ENCODE peak calls at places on chromosomes 6 and 20, in ten cellular contexts. J is prostate gland, N is A549, E is thyroid gland, G is transverse colon, A is GM12878, W is tibial nerve, S is ovary, T is spleen, M is stomach. X is an unnamed sample.

GRCh38 chr6:15616266-15616665 is 46.6 kb downstream of the DTNBP1 start:
- DNase-seq in N (no peak), A (no peak), S (no peak), W (no peak), E (peak), J (no peak), T (no peak), M (no peak), G (no peak), X (no peak)

GRCh38 chr6:107479089-107479690 is 10.7 kb upstream of the SOBP start:
- DNase-seq in A (no peak), M (no peak), G (no peak), T (no peak), S (no peak), N (no peak), J (no peak), W (no peak), E (no peak), X (no peak)

GRCh38 chr6:78962458-78962857 is 95.1 kb downstream of the IRAK1BP1 start:
- DNase-seq in S (no peak), N (no peak), J (no peak), T (no peak), M (no peak), E (no peak), G (no peak), A (no peak), W (no peak), X (no peak)

GRCh38 chr6:158321960-158322359 is 9.7 kb downstream of the TULP4 start:
- DNase-seq in N (no peak), E (no peak), A (no peak), J (no peak), T (no peak), W (no peak), S (no peak), M (no peak), G (no peak), X (no peak)

GRCh38 chr6:22716721-22717120 is 147.4 kb downstream of the HDGFL1 start:
- DNase-seq in G (peak), M (no peak), J (no peak), W (no peak), T (no peak), E (no peak), S (no peak), A (no peak), N (no peak), X (no peak)

GRCh38 chr20:37393196-37393862 is 47.4 kb downstream of the SRC start:
- DNase-seq in T (peak), N (no peak), A (no peak), J (no peak), G (no peak), E (no peak), S (no peak), M (no peak), W (no peak), X (no peak)

GRCh38 chr20:47691632-47692031 is 93.6 kb downstream of the SULF2 start:
- DNase-seq in G (no peak), J (no peak), W (no peak), T (no peak), E (no peak), N (no peak), A (no peak), S (no peak), M (no peak), X (no peak)

GRCh38 chr20:2688041-2688591 is 4.5 kb upstream of the EBF4 start:
- DNase-seq in A (no peak), W (no peak), E (peak), J (no peak), S (peak), N (no peak), G (peak), T (peak), M (peak), X (peak)

GRCh38 chr6:89580997-89581666 is 57.4 kb downstream of the LYRM2 start:
- DNase-seq in J (no peak), G (no peak), N (no peak), E (no peak), A (no peak), T (no peak), M (no peak), W (no peak), S (no peak), X (no peak)

GRCh38 chr6:130810307-130811030 is 16.7 kb upstream of the SMLR1 start:
- DNase-seq in E (no peak), A (no peak), G (no peak), J (no peak), W (no peak), N (no peak), M (no peak), T (no peak), S (no peak), X (no peak)

GRCh38 chr20:8443464-8444072 is 311.5 kb downstream of the PLCB1 start:
- DNase-seq in N (no peak), W (no peak), G (no peak), M (no peak), A (no peak), J (no peak), S (no peak), E (no peak), T (no peak), X (no peak)

GRCh38 chr6:136647363-136647763 is 97.1 kb upstream of the MAP7 start:
- DNase-seq in M (peak), G (no peak), S (no peak), W (no peak), J (no peak), N (no peak), T (no peak), E (no peak), A (peak), X (no peak)

GRCh38 chr20:1876975-1877603 is 18.1 kb upstream of the SIRPA start:
- DNase-seq in N (peak), E (no peak), S (no peak), W (no peak), T (no peak), M (no peak), G (no peak), J (no peak), A (no peak), X (peak)

GRCh38 chr6:132611616-132612015 is 12.5 kb downstream of the TAAR2 start:
- DNase-seq in G (no peak), M (no peak), J (no peak), E (no peak), W (no peak), S (no peak), T (no peak), N (no peak), A (no peak), X (no peak)

GRCh38 chr20:17664025-17664638 is 17.9 kb downstream of the RRBP1 start:
- DNase-seq in A (no peak), W (peak), E (no peak), G (peak), N (no peak), M (peak), J (no peak), T (peak), S (no peak), X (no peak)

GRCh38 chr6:148869589-148869988 is 122.8 kb downstream of the UST start:
- DNase-seq in N (peak), G (no peak), E (no peak), S (no peak), A (no peak), T (no peak), J (no peak), M (no peak), W (no peak), X (peak)

GRCh38 chr20:4029505-4030467 is 14.4 kb upstream of the RNF24 start:
- DNase-seq in A (no peak), N (no peak), W (no peak), E (no peak), J (no peak), T (no peak), G (no peak), S (no peak), M (no peak), X (no peak)

GRCh38 chr6:13194852-13195251 is 133.5 kb downstream of the TBC1D7 start:
- DNase-seq in J (peak), T (no peak), N (peak), M (peak), S (no peak), E (peak), W (no peak), G (peak), A (no peak), X (peak)

GRCh38 chr6:118810420-118811027 is 83.4 kb upstream of the ASF1A start:
- DNase-seq in T (peak), E (no peak), G (peak), N (no peak), W (no peak), A (no peak), M (peak), S (no peak), J (no peak), X (no peak)

GRCh38 chr20:62137478-62138203 is 5.6 kb downstream of the PSMA7 start:
- DNase-seq in G (no peak), E (no peak), N (no peak), S (no peak), W (no peak), A (no peak), T (no peak), M (no peak), J (no peak), X (no peak)
- TF ChIP-seq POLR2A in G (no peak), E (no peak), N (no peak), S (no peak), W (no peak), A (peak), T (no peak), M (no peak), J (no peak), X (no peak)

DNA sequence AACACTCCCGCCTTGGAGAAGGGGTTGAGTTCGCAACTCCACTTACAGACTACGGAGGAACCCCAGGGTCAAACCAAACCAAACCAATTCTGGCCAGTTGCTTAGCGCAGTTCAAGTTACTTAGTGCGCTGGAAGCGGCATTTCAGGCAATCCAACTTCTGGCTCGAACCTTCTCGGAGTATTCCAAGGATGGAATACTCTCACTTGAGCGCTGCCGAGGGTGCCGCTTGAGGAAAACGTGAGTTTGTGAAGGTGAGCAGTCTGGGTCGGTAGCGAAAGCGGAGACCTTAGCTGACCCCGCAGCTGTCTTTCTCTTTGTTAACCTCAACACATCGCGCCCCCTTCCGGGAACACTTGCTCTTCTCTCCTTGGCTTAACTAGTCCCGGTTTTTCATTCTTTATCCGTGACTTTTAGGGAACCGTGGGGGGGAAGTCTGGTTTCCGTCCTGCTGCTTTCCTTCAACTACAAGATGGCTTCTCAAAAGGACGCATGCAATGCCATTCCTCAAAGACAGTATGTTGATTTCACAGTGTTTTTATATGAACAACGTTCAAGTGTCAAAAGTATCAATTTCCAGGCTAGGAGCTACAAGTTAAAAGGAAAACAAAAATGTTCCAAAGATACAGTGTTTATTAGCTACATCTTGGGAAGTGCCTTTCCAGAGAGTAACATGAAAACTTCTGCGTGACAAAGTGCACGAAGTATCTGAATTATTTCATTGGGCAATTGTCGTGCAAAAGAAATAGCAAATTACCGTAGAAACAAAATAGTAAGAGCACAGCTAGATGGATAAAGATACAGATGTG is 742 bp upstream of the PNISR start:
- DNase-seq in A (no peak), E (peak), T (peak), M (peak), S (peak), W (peak), J (peak), G (peak), N (peak), X (peak)
- TF ChIP-seq POLR2A in A (no peak), E (no peak), T (no peak), M (no peak), S (no peak), W (no peak), J (no peak), G (no peak), N (peak), X (peak)

GRCh38 chr6:17650910-17651309 is 50.8 kb downstream of the FAM8A1 start:
- DNase-seq in W (no peak), E (no peak), M (no peak), S (no peak), J (no peak), T (no peak), A (no peak), N (no peak), G (no peak), X (no peak)
- TF ChIP-seq POLR2A in W (no peak), E (no peak), M (no peak), S (no peak), J (no peak), T (no peak), A (no peak), N (no peak), G (no peak), X (no peak)

DNA sequence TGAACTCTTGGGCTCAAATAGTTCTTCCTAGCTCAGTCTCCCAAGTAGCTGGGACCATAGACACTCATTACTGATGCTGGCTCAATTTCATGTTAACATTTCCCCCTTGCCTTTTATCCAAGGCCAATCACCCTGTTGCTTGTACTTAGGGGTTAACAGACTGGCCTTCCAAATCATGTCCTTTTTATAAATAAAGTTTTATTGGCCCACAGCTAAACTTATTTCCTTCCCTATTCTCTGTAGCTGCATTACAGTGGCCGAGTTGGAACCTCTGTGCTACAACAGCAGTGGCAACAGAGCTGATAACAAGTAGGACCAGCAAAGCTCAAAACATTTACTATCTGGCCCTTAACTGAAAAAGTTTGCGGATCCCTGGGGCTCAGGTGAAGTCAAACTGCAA is 109.8 kb downstream of the ZFP64 start:
- DNase-seq in T (no peak), E (no peak), J (no peak), N (no peak), S (no peak), W (no peak), A (no peak), M (no peak), G (no peak), X (no peak)
- TF ChIP-seq POLR2A in T (no peak), E (no peak), J (no peak), N (no peak), S (no peak), W (no peak), A (no peak), M (no peak), G (no peak), X (no peak)

DNA sequence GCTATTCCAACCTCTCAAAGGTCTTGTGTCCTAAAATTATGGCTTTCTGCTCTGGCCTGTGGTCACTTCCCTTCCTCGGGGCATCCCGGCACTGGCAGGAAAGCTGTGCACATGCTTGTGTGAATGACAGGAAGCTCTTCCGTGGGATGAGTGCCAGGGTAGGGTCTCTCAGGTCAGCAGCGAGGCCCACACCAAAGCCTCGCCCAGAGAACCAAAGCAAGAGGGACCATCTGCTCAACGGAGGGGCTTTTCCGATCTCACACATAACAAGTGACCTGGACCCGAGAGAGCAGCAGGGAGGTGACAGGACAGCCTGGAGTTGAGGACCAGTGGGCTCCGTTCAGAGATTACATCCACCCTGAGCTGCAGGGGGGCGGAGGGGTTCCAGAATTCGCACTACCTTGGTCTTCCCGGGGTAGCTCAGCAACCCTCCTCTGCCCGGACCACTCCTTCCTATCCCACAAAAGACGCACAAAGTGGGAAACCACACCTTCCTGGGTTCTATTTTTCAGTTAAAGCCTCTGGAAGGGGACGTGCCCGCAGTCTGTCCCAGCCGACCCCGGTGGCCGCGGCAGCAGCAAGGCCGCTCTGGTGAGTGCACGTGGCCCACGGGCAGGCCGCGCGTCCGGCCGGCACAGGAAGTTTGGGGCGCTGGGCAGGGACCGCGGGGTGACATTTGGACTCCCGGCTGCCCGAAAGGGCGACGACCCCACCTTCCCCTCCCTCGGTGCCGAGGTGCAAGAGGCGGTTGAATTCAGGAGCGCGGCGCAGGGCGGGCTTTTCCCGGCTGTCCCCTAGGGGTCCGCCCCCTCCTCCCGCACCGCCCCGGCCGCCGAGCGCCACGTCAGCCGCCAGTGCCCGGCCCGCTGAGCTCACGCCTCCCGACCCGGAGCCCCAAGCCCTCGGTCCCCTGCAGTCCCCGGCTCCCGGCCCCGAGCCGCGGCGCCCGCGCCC is 988 bp downstream of the TXNDC5 start:
- DNase-seq in T (peak), M (peak), G (peak), N (peak), E (peak), S (peak), W (no peak), A (no peak), J (peak), X (peak)
- TF ChIP-seq POLR2A in T (no peak), M (no peak), G (peak), N (peak), E (no peak), S (no peak), W (no peak), A (peak), J (no peak), X (peak)

GRCh38 chr20:33684533-33685327 is 1.5 kb downstream of the E2F1 start:
- DNase-seq in W (no peak), E (no peak), M (no peak), T (no peak), J (no peak), A (no peak), G (no peak), S (peak), N (no peak), X (no peak)
- TF ChIP-seq POLR2A in W (no peak), E (no peak), M (no peak), T (no peak), J (no peak), A (no peak), G (no peak), S (no peak), N (no peak), X (peak)

GRCh38 chr6:783966-784365 is 91.0 kb upstream of the EXOC2 start:
- DNase-seq in A (no peak), M (no peak), G (no peak), W (no peak), E (no peak), N (no peak), J (no peak), T (no peak), S (no peak), X (no peak)
- TF ChIP-seq POLR2A in A (no peak), M (no peak), G (no peak), W (no peak), E (no peak), N (no peak), J (no peak), T (no peak), S (no peak), X (no peak)

GRCh38 chr6:137776256-137776655 is 90.8 kb upstream of the TNFAIP3 start:
- DNase-seq in M (no peak), J (no peak), T (no peak), G (no peak), E (no peak), W (no peak), S (no peak), A (no peak), N (no peak), X (no peak)
- TF ChIP-seq POLR2A in M (no peak), J (no peak), T (no peak), G (no peak), E (no peak), W (no peak), S (no peak), A (no peak), N (no peak), X (no peak)

GRCh38 chr6:150369408-150369807 is 596 bp downstream of the IYD start:
- DNase-seq in S (no peak), W (no peak), J (no peak), M (no peak), N (no peak), T (no peak), E (no peak), A (no peak), G (no peak), X (no peak)
- TF ChIP-seq POLR2A in S (no peak), W (no peak), J (no peak), M (no peak), N (no peak), T (no peak), E (no peak), A (no peak), G (no peak), X (no peak)